ENCODE peak calls at places on chromosomes 13 and 19, in eight cellular contexts. B is upper lobe of left lung, A is K562, E is heart left ventricle, W is IMR-90, Y is HCT116, T is body of pancreas, O is GM12878. K is an unnamed sample. For H3K4me1, the result is how much of the 10 kb centered on the place peaks cover.

GRCh38 chr13:109727251-109727650 is 59.1 kb downstream of the IRS2 start:
- ATAC-seq in B (no peak), A (no peak), E (no peak), W (no peak), Y (no peak), T (no peak), O (no peak), K (no peak)

GRCh38 chr19:19948800-19949199 is 48.1 kb downstream of the ZNF93 start:
- ATAC-seq in B (no peak), A (no peak), E (no peak), W (no peak), Y (no peak), T (no peak), O (no peak), K (no peak)

GRCh38 chr19:12786149-12786870 is 5.0 kb upstream of the JUNB start:
- ATAC-seq in B (peak), A (no peak), E (no peak), W (no peak), Y (no peak), T (peak), O (no peak), K (no peak)

GRCh38 chr13:85993567-85993966 is 194.3 kb upstream of the SLITRK6 start:
- ATAC-seq in B (no peak), A (no peak), E (no peak), W (no peak), Y (no peak), T (no peak), O (peak), K (no peak)

GRCh38 chr13:113788413-113789135 is 29.5 kb downstream of the TMEM255B start:
- ATAC-seq in B (no peak), A (no peak), E (no peak), W (no peak), Y (no peak), T (no peak), O (no peak), K (no peak)

GRCh38 chr13:35349673-35350278 is 126.7 kb downstream of the MAB21L1 start:
- ATAC-seq in B (no peak), A (no peak), E (peak), W (no peak), Y (peak), T (no peak), O (peak), K (no peak)

GRCh38 chr13:87698268-87698667 is 27.1 kb downstream of the SLITRK5 start:
- ATAC-seq in B (no peak), A (no peak), E (no peak), W (no peak), Y (no peak), T (no peak), O (no peak), K (no peak)

GRCh38 chr13:80497007-80497406 is 156.1 kb upstream of the SPRY2 start:
- ATAC-seq in B (no peak), A (no peak), E (no peak), W (no peak), Y (no peak), T (no peak), O (no peak), K (no peak)

GRCh38 chr13:51148952-51149573 is 38.0 kb upstream of the C13orf42 start:
- ATAC-seq in B (peak), A (peak), E (peak), W (peak), Y (peak), T (peak), O (peak), K (peak)

GRCh38 chr19:9075064-9075964 is 11.5 kb upstream of the OR1M1 start:
- ATAC-seq in B (peak), A (peak), E (peak), W (peak), Y (peak), T (peak), O (no peak), K (peak)

GRCh38 chr13:46726347-46726746 is 70.6 kb downstream of the ESD start:
- ATAC-seq in B (no peak), A (no peak), E (no peak), W (no peak), Y (no peak), T (no peak), O (no peak), K (no peak)

GRCh38 chr13:32829269-32829668 is 187.0 kb upstream of the KL start:
- ATAC-seq in B (no peak), A (no peak), E (no peak), W (no peak), Y (no peak), T (no peak), O (peak), K (no peak)

GRCh38 chr13:111659236-111659635 is 338.8 kb downstream of the TEX29 start:
- ATAC-seq in B (no peak), A (no peak), E (no peak), W (no peak), Y (no peak), T (no peak), O (no peak), K (no peak)

DNA sequence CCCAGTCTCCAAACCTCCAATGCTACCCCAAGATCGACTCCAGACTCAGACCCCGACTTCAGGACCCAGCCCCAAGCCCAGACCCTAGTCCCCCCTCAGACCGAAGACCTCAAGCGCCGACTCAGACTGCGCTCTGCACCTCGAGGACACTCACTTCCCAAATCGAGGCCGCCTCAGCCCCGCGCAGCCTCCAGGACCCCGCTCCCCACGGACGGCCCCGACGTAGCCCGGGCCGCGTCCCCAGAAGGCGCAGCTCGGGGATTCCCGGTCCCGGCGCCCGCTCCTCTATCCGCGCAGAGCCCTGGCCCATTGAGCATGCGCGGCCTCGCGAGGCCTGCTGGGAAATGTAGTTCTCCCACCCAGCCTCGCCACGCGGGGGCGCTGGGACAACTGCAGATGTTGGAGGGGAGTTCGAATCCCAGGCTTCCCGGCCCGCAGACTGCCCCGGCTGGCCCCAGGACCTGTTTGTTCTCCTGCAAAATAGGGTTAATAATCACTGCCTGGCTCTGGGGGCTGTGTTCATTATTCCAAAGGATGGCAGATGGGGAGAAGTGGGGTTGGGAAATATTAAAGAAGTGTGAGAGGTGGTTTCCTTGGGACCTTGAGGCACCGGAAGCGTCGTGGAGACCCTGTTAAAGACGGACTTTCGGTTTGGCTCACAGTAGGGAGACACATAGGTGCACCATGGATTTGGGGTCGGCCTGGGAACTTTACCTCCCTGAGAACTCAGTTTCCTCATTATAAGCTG is at the start of gene APBA3:
- ATAC-seq in B (peak), A (peak), E (peak), W (peak), Y (peak), T (peak), O (peak), K (peak)
- TF ChIP-seq POLR2A in B (peak), A (peak), E (peak), W (peak), Y (peak), T (peak), O (peak), K (peak)

DNA sequence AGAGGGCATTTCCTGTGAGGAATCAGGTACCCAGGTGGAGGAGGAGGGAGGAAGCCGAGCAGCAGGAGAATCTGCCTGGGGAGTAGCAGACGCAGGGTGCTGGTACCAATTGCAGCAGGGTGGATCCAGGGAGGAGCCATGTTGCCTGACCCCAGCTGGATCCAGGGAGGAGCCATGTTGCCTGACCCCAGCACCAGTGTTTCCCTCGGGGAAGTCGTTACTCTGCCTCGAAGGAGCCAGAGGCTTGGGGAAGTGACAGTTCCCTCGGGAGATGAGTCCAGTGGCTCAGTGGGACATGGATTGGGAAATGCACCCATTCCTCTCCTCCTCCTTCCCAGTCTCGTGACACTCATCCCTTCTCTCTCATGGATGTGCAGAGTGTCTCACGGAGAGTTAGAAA is 31.5 kb downstream of the LAIR2 start:
- ATAC-seq in B (no peak), A (no peak), E (no peak), W (no peak), Y (no peak), T (no peak), O (no peak), K (no peak)
- H3K4me3 ChIP-seq in B (no peak), A (no peak), E (no peak), W (no peak), Y (no peak), T (no peak), O (no peak), K (no peak)

DNA sequence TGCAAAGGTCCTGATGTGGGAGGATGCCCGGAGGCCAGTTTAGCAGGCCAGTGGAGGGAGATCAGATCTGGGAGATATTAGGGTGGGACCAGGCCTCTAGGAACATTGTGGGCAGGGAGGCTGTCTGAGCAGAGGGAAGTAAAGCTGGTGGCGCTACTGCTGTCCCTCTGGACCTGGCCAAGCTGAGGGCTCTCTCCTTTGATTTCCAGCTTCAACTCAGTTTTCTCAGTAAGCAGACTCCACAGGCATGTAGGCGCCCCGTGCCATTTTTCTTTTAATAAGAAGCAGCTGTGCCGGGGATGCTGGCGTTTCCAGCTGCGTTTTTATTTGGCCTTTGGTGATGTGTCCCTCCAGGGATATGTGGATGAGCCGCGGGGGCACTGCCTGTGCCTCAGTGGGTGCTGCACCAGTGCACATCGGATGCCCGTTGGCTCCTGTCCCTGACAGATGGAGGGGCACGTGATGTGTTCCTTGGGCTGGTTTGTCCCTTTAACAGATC is 6.7 kb downstream of the DNM2 start:
- ATAC-seq in B (peak), A (no peak), E (no peak), W (no peak), Y (no peak), T (no peak), O (no peak), K (no peak)
- H3K4me1 ChIP-seq in B (half or more), A (under half), E (under half), W (under half), Y (under half), T (under half), O (under half), K (under half)

GRCh38 chr13:106846571-106846970 is 278.6 kb upstream of the ARGLU1 start:
- ATAC-seq in B (no peak), A (no peak), E (no peak), W (no peak), Y (no peak), T (no peak), O (no peak), K (no peak)
- TF ChIP-seq POLR2A in B (no peak), A (no peak), E (no peak), W (no peak), Y (no peak), T (no peak), O (no peak), K (no peak)

DNA sequence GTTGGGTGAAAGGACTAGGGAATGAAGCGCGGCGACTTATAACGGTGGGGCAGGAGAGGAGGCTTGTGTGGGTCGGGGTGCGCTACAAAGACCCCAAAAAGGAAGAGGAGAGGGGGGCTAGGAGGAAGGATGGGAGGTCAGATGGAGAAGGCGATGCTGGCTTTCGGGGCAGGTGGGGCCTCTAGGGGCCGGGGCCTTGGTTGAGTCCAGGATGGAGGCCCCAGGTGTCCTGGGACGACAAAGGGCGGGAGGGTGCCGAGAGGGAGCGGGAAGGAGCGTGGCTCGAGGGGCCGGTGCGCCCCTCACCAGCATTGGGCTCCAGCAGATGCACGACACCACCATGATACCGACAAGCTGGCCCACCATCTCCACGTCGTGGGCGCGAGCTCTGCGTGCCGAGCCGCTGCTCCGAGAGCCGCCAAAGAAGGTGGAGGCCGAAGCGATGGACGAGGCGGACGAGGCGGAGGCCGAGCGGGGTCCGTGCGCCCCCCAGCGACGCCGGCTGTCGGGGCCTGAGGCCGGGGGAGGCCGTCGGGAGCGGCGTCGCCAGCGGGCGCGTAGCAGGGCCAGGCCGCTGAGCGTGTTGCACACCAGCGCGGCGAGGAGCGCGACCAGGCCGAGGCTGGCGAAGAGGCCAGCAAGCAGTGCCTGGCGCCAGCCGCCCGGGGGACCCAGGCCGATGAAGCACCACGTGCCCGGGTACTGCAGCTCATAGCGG is 1.9 kb downstream of the PTGER1 start:
- ATAC-seq in B (no peak), A (no peak), E (no peak), W (no peak), Y (no peak), T (peak), O (no peak), K (no peak)
- H3K4me3 ChIP-seq in B (peak), A (no peak), E (peak), W (no peak), Y (no peak), T (no peak), O (no peak), K (peak)

GRCh38 chr19:48963371-48964204 is 1.5 kb upstream of the FTL start:
- ATAC-seq in B (peak), A (peak), E (peak), W (peak), Y (peak), T (peak), O (peak), K (peak)
- H3K4me1 ChIP-seq in B (under half), A (under half), E (under half), W (under half), Y (half or more), T (under half), O (under half), K (under half)

K was measured in gastroesophageal sphincter.